ENCODE peak calls at places on chromosome 3, in seven cellular contexts. P is upper lobe of left lung, H is ascending aorta, F is HCT116, X is endodermal cell, A is A549, V is WERI-Rb-1. B is an unnamed sample.

GRCh38 chr3:56022619-56023018 is 445.6 kb downstream of the ERC2 start:
- DNase-seq in X (no peak), A (no peak), P (no peak), F (no peak), V (no peak), H (no peak), B (no peak)

GRCh38 chr3:63920001-63920400 is 7.8 kb upstream of the SCAANT1 start:
- DNase-seq in A (no peak), H (no peak), X (no peak), F (no peak), V (no peak), P (no peak), B (no peak)

GRCh38 chr3:43581343-43581742 is 40.5 kb downstream of the ANO10 start:
- DNase-seq in A (no peak), H (no peak), P (no peak), X (no peak), F (no peak), V (no peak), B (no peak)

GRCh38 chr3:194711913-194712312 is 26.2 kb downstream of the FAM43A start:
- DNase-seq in A (no peak), P (no peak), H (no peak), V (no peak), X (no peak), F (peak), B (no peak)

GRCh38 chr3:6799264-6799915 is 61.5 kb upstream of the GRM7 start:
- DNase-seq in A (peak), P (no peak), X (peak), H (no peak), V (peak), F (peak), B (no peak)

GRCh38 chr3:111210003-111210699 is 138.5 kb downstream of the NECTIN3 start:
- DNase-seq in A (no peak), V (no peak), H (no peak), X (no peak), P (no peak), F (no peak), B (no peak)

GRCh38 chr3:152309535-152310317 is 41.0 kb downstream of the MBNL1 start:
- DNase-seq in P (no peak), F (no peak), X (no peak), H (no peak), V (no peak), A (no peak), B (no peak)

GRCh38 chr3:41424543-41425300 is 225.4 kb downstream of the CTNNB1 start:
- DNase-seq in P (no peak), V (no peak), F (no peak), H (no peak), A (no peak), X (no peak), B (no peak)

GRCh38 chr3:66428733-66429132 is 72.1 kb downstream of the LRIG1 start:
- DNase-seq in F (no peak), A (peak), X (no peak), V (no peak), P (no peak), H (no peak), B (no peak)

GRCh38 chr3:151228291-151229125 is 25.5 kb upstream of the GPR171 start:
- DNase-seq in X (peak), V (no peak), P (no peak), H (no peak), F (no peak), A (no peak), B (no peak)
- H3K27ac ChIP-seq in X (no peak), V (no peak), P (no peak), H (no peak), F (no peak), A (peak), B (peak)

GRCh38 chr3:160956785-160957184 is 148.4 kb downstream of the B3GALNT1 start:
- DNase-seq in F (no peak), H (no peak), A (no peak), X (no peak), P (no peak), V (no peak), B (no peak)
- TF ChIP-seq CTCF in F (peak), H (no peak), A (no peak), X (peak), P (peak), V (no peak), B (no peak)

GRCh38 chr3:157135671-157136396 is 24.1 kb downstream of the CCNL1 start:
- DNase-seq in X (no peak), V (no peak), P (no peak), A (peak), H (no peak), F (no peak), B (no peak)
- H3K27ac ChIP-seq in X (no peak), V (no peak), P (no peak), A (peak), H (peak), F (no peak), B (peak)

GRCh38 chr3:75294124-75294523 is 370.0 kb upstream of the FRG2C start:
- DNase-seq in X (peak), P (no peak), F (no peak), V (peak), A (peak), H (no peak), B (no peak)

GRCh38 chr3:75296858-75297257 is 367.3 kb upstream of the FRG2C start:
- DNase-seq in X (no peak), F (no peak), V (no peak), A (no peak), P (no peak), H (no peak), B (no peak)

DNA sequence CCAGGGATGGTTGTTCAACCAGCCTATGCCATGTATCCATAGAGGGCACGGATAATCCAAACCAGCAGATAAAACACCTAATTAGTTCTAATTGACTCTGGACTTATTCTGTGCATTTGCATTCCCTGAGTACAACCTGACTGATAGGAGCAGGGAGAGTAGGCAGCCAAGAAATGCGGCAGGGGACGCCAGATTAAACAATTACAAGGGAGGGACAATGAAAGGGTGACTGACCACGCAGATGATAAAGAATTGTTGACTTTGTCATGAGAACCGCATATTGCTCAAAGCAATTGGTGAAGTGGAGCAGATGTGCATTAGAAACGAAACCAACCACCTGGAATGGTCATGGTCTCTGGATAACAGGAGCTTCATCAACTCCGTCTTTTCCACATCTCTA is 369.1 kb upstream of the FRG2C start:
- DNase-seq in P (no peak), A (no peak), X (no peak), V (no peak), H (no peak), F (no peak), B (no peak)
- TF ChIP-seq CTCF in P (no peak), A (no peak), X (no peak), V (no peak), H (no peak), F (no peak), B (no peak)

GRCh38 chr3:129050556-129051295 is 9.9 kb upstream of the GP9 start:
- DNase-seq in A (no peak), P (peak), X (peak), V (no peak), F (no peak), H (no peak), B (peak)
- H3K27ac ChIP-seq in A (no peak), P (no peak), X (no peak), V (no peak), F (no peak), H (no peak), B (no peak)

GRCh38 chr3:46705751-46706572 is 4.8 kb downstream of the TMIE start:
- DNase-seq in X (peak), F (no peak), A (no peak), P (no peak), V (no peak), H (no peak), B (peak)
- TF ChIP-seq CTCF in X (no peak), F (no peak), A (no peak), P (no peak), V (no peak), H (peak), B (no peak)

B was measured in coronary artery.